ENCODE peak calls at places on chromosome 12, in six cellular contexts. I is T-cell, Z is iPS-NIHi11, M is frontal cortex, B is neural crest cell, P is AG09309. H is an unnamed sample.

GRCh38 chr12:87687362-87687761 is 341.8 kb downstream of the C12orf50 start:
- DNase-seq in I (no peak), Z (no peak), M (no peak), B (no peak), P (no peak), H (no peak)

GRCh38 chr12:25377475-25378179 is 126.9 kb upstream of the KRAS start:
- DNase-seq in I (peak), Z (no peak), M (no peak), B (no peak), P (peak), H (no peak)

GRCh38 chr12:107593713-107594381 is 91.8 kb upstream of the PWP1 start:
- DNase-seq in I (no peak), Z (no peak), M (no peak), B (no peak), P (no peak), H (no peak)

GRCh38 chr12:116222358-116222757 is 55.1 kb downstream of the MED13L start:
- DNase-seq in I (no peak), Z (no peak), M (no peak), B (no peak), P (peak), H (no peak)

GRCh38 chr12:27822076-27822712 is 42.2 kb upstream of the MANSC4 start:
- DNase-seq in I (peak), Z (no peak), M (no peak), B (no peak), P (peak), H (no peak)

GRCh38 chr12:115155665-115156645 is 472.0 kb upstream of the TBX3 start:
- DNase-seq in I (no peak), Z (no peak), M (no peak), B (no peak), P (peak), H (peak)

GRCh38 chr12:3973939-3974644 is 100.9 kb upstream of the PARP11 start:
- DNase-seq in I (no peak), Z (no peak), M (no peak), B (no peak), P (no peak), H (no peak)

GRCh38 chr12:66861157-66861750 is 182.4 kb upstream of the GRIP1 start:
- DNase-seq in I (peak), Z (peak), M (peak), B (peak), P (peak), H (no peak)

GRCh38 chr12:50764861-50765324 is 992 bp downstream of the ATF1 start:
- DNase-seq in I (peak), Z (no peak), M (peak), B (no peak), P (no peak), H (no peak)

GRCh38 chr12:79883216-79883615 is 51.7 kb downstream of the PPP1R12A start:
- DNase-seq in I (no peak), Z (no peak), M (no peak), B (no peak), P (no peak), H (no peak)

GRCh38 chr12:104604070-104604994 is 147.6 kb downstream of the CHST11 start:
- DNase-seq in I (peak), Z (peak), M (peak), B (peak), P (peak), H (peak)

GRCh38 chr12:115569694-115570093 is 707.8 kb downstream of the MED13L start:
- DNase-seq in I (no peak), Z (peak), M (peak), B (no peak), P (peak), H (no peak)

GRCh38 chr12:123115409-123116111 is 35.3 kb downstream of the PITPNM2 start:
- DNase-seq in I (peak), Z (no peak), M (peak), B (no peak), P (peak), H (no peak)

GRCh38 chr12:70246580-70246979 is 3.3 kb downstream of the CNOT2 start:
- DNase-seq in I (no peak), Z (no peak), M (no peak), B (no peak), P (no peak), H (no peak)

GRCh38 chr12:88242161-88242925 is 100.2 kb downstream of the TMTC3 start:
- DNase-seq in I (no peak), Z (no peak), M (no peak), B (no peak), P (peak), H (no peak)

GRCh38 chr12:93247313-93248057 is 130.2 kb upstream of the NUDT4 start:
- DNase-seq in I (no peak), Z (no peak), M (no peak), B (no peak), P (no peak), H (no peak)

GRCh38 chr12:65670775-65671174 is 153.5 kb upstream of the HMGA2 start:
- DNase-seq in I (no peak), Z (no peak), M (no peak), B (no peak), P (no peak), H (no peak)

GRCh38 chr12:97277030-97277429 is 185.6 kb upstream of the RMST start:
- DNase-seq in I (no peak), Z (no peak), M (no peak), B (no peak), P (no peak), H (no peak)

H was measured in iPS DF 19.7.